ENCODE peak calls at places on chromosomes 3 and 15, in five cellular contexts. One of them, this sample, is unnamed.

GRCh38 chr3:194483850-194484249 is 3.0 kb downstream of the ATP13A3 start:
- DNase-seq in HT-29: no peak
- DNase-seq in activated CD8-positive, alpha-beta memory T cell treated with anti-CD3 and anti-CD28 coated beads for 4 hours: no peak
- DNase-seq in immature natural killer cell: no peak
- DNase-seq in activated T-helper 1 cell treated with anti-CD3 and anti-CD28 coated beads, Interleukin-2, amount 50 U/mL, for 16 hours: no peak
- DNase-seq in this sample: no peak

GRCh38 chr15:40746916-40747418 is 8.1 kb downstream of the RMDN3 start:
- DNase-seq in activated CD8-positive, alpha-beta memory T cell treated with anti-CD3 and anti-CD28 coated beads for 4 hours: no peak
- DNase-seq in immature natural killer cell: no peak
- DNase-seq in activated T-helper 1 cell treated with anti-CD3 and anti-CD28 coated beads, Interleukin-2, amount 50 U/mL, for 16 hours: no peak
- DNase-seq in HT-29: no peak
- DNase-seq in this sample: peak

GRCh38 chr3:8638994-8639393 is 5.6 kb downstream of the SSUH2 start:
- DNase-seq in immature natural killer cell: no peak
- DNase-seq in activated T-helper 1 cell treated with anti-CD3 and anti-CD28 coated beads, Interleukin-2, amount 50 U/mL, for 16 hours: no peak
- DNase-seq in HT-29: no peak
- DNase-seq in activated CD8-positive, alpha-beta memory T cell treated with anti-CD3 and anti-CD28 coated beads for 4 hours: no peak
- DNase-seq in this sample: peak

GRCh38 chr3:16658004-16658932 is 53.0 kb upstream of the DAZL start:
- DNase-seq in activated CD8-positive, alpha-beta memory T cell treated with anti-CD3 and anti-CD28 coated beads for 4 hours: no peak
- DNase-seq in HT-29: no peak
- DNase-seq in activated T-helper 1 cell treated with anti-CD3 and anti-CD28 coated beads, Interleukin-2, amount 50 U/mL, for 16 hours: no peak
- DNase-seq in immature natural killer cell: no peak
- DNase-seq in this sample: no peak

GRCh38 chr15:90934256-90934948 is 683 bp upstream of the UNC45A start:
- DNase-seq in immature natural killer cell: peak
- DNase-seq in activated CD8-positive, alpha-beta memory T cell treated with anti-CD3 and anti-CD28 coated beads for 4 hours: peak
- DNase-seq in activated T-helper 1 cell treated with anti-CD3 and anti-CD28 coated beads, Interleukin-2, amount 50 U/mL, for 16 hours: peak
- DNase-seq in HT-29: peak
- DNase-seq in this sample: peak

GRCh38 chr15:42890161-42890913 is 30.2 kb downstream of the TTBK2 start:
- DNase-seq in HT-29: no peak
- DNase-seq in activated T-helper 1 cell treated with anti-CD3 and anti-CD28 coated beads, Interleukin-2, amount 50 U/mL, for 16 hours: no peak
- DNase-seq in activated CD8-positive, alpha-beta memory T cell treated with anti-CD3 and anti-CD28 coated beads for 4 hours: no peak
- DNase-seq in immature natural killer cell: no peak
- DNase-seq in this sample: no peak

GRCh38 chr3:18119866-18120265 is 305.3 kb downstream of the SATB1 start:
- DNase-seq in activated CD8-positive, alpha-beta memory T cell treated with anti-CD3 and anti-CD28 coated beads for 4 hours: no peak
- DNase-seq in activated T-helper 1 cell treated with anti-CD3 and anti-CD28 coated beads, Interleukin-2, amount 50 U/mL, for 16 hours: no peak
- DNase-seq in HT-29: no peak
- DNase-seq in immature natural killer cell: no peak
- DNase-seq in this sample: no peak

GRCh38 chr3:37712918-37713819 is 148.5 kb upstream of the CTDSPL start:
- DNase-seq in HT-29: no peak
- DNase-seq in activated T-helper 1 cell treated with anti-CD3 and anti-CD28 coated beads, Interleukin-2, amount 50 U/mL, for 16 hours: no peak
- DNase-seq in immature natural killer cell: no peak
- DNase-seq in activated CD8-positive, alpha-beta memory T cell treated with anti-CD3 and anti-CD28 coated beads for 4 hours: no peak
- DNase-seq in this sample: peak

GRCh38 chr3:62261800-62262199 is 111.5 kb downstream of the FEZF2 start:
- DNase-seq in activated T-helper 1 cell treated with anti-CD3 and anti-CD28 coated beads, Interleukin-2, amount 50 U/mL, for 16 hours: no peak
- DNase-seq in HT-29: no peak
- DNase-seq in immature natural killer cell: no peak
- DNase-seq in activated CD8-positive, alpha-beta memory T cell treated with anti-CD3 and anti-CD28 coated beads for 4 hours: no peak
- DNase-seq in this sample: no peak

GRCh38 chr15:83170474-83171165 is 37.0 kb downstream of the HDGFL3 start:
- DNase-seq in HT-29: no peak
- DNase-seq in immature natural killer cell: no peak
- DNase-seq in activated T-helper 1 cell treated with anti-CD3 and anti-CD28 coated beads, Interleukin-2, amount 50 U/mL, for 16 hours: no peak
- DNase-seq in activated CD8-positive, alpha-beta memory T cell treated with anti-CD3 and anti-CD28 coated beads for 4 hours: no peak
- DNase-seq in this sample: no peak

GRCh38 chr3:123688241-123688747 is 103.4 kb upstream of the HACD2 start:
- DNase-seq in HT-29: no peak
- DNase-seq in activated CD8-positive, alpha-beta memory T cell treated with anti-CD3 and anti-CD28 coated beads for 4 hours: no peak
- DNase-seq in activated T-helper 1 cell treated with anti-CD3 and anti-CD28 coated beads, Interleukin-2, amount 50 U/mL, for 16 hours: no peak
- DNase-seq in immature natural killer cell: no peak
- DNase-seq in this sample: no peak

GRCh38 chr3:111484666-111485065 is 57.3 kb upstream of the CD96 start:
- DNase-seq in activated CD8-positive, alpha-beta memory T cell treated with anti-CD3 and anti-CD28 coated beads for 4 hours: no peak
- DNase-seq in immature natural killer cell: no peak
- DNase-seq in HT-29: no peak
- DNase-seq in activated T-helper 1 cell treated with anti-CD3 and anti-CD28 coated beads, Interleukin-2, amount 50 U/mL, for 16 hours: no peak
- DNase-seq in this sample: no peak

GRCh38 chr15:79028411-79028964 is 62.1 kb downstream of the RASGRF1 start:
- DNase-seq in HT-29: peak
- DNase-seq in activated T-helper 1 cell treated with anti-CD3 and anti-CD28 coated beads, Interleukin-2, amount 50 U/mL, for 16 hours: no peak
- DNase-seq in immature natural killer cell: no peak
- DNase-seq in activated CD8-positive, alpha-beta memory T cell treated with anti-CD3 and anti-CD28 coated beads for 4 hours: no peak
- DNase-seq in this sample: no peak

GRCh38 chr15:100525894-100526512 is 2.7 kb downstream of the CERS3 start:
- DNase-seq in activated T-helper 1 cell treated with anti-CD3 and anti-CD28 coated beads, Interleukin-2, amount 50 U/mL, for 16 hours: no peak
- DNase-seq in HT-29: peak
- DNase-seq in activated CD8-positive, alpha-beta memory T cell treated with anti-CD3 and anti-CD28 coated beads for 4 hours: no peak
- DNase-seq in immature natural killer cell: no peak
- DNase-seq in this sample: peak

GRCh38 chr15:66802087-66803001 is 100.3 kb downstream of the SMAD6 start:
- DNase-seq in HT-29: no peak
- DNase-seq in immature natural killer cell: no peak
- DNase-seq in activated CD8-positive, alpha-beta memory T cell treated with anti-CD3 and anti-CD28 coated beads for 4 hours: no peak
- DNase-seq in activated T-helper 1 cell treated with anti-CD3 and anti-CD28 coated beads, Interleukin-2, amount 50 U/mL, for 16 hours: no peak
- DNase-seq in this sample: no peak

GRCh38 chr15:83352124-83352523 is 67.7 kb upstream of the BNC1 start:
- DNase-seq in immature natural killer cell: no peak
- DNase-seq in activated T-helper 1 cell treated with anti-CD3 and anti-CD28 coated beads, Interleukin-2, amount 50 U/mL, for 16 hours: no peak
- DNase-seq in activated CD8-positive, alpha-beta memory T cell treated with anti-CD3 and anti-CD28 coated beads for 4 hours: no peak
- DNase-seq in HT-29: no peak
- DNase-seq in this sample: no peak